ENCODE peak calls at places on chromosomes 13 and 19, in four cellular contexts. One of them, this sample, is unnamed. For H3K4me1 and H3K36me3, the result is how much of the 10 kb centered on the place peaks cover.

GRCh38 chr19:17519967-17520366 is 8.5 kb downstream of the PGLS start:
- DNase-seq in SK-N-SH: no peak
- DNase-seq in stomach: no peak
- DNase-seq in HCT116: no peak
- DNase-seq in this sample: no peak

GRCh38 chr19:49097453-49098288 is 12.4 kb downstream of the SNRNP70 start:
- DNase-seq in stomach: peak
- DNase-seq in SK-N-SH: peak
- DNase-seq in HCT116: peak
- DNase-seq in this sample: peak

GRCh38 chr19:5336195-5336965 is 4.2 kb downstream of the PTPRS start:
- DNase-seq in stomach: no peak
- DNase-seq in HCT116: no peak
- DNase-seq in SK-N-SH: no peak
- DNase-seq in this sample: no peak

GRCh38 chr19:35236638-35237400 is 8.3 kb upstream of the FAM187B start:
- DNase-seq in stomach: no peak
- DNase-seq in HCT116: no peak
- DNase-seq in SK-N-SH: no peak
- DNase-seq in this sample: peak

GRCh38 chr13:104936304-104936703 is 1599.2 kb downstream of the EFNB2 start:
- DNase-seq in HCT116: no peak
- DNase-seq in SK-N-SH: no peak
- DNase-seq in stomach: no peak
- DNase-seq in this sample: no peak

GRCh38 chr13:107480130-107480529 is 735.2 kb downstream of the LIG4 start:
- DNase-seq in stomach: no peak
- DNase-seq in SK-N-SH: no peak
- DNase-seq in HCT116: no peak
- DNase-seq in this sample: no peak

GRCh38 chr19:13788991-13789390 is 6.3 kb upstream of the ZSWIM4 start:
- DNase-seq in stomach: no peak
- DNase-seq in SK-N-SH: no peak
- DNase-seq in HCT116: no peak
- DNase-seq in this sample: no peak

GRCh38 chr13:108902557-108903155 is 273.2 kb downstream of the MYO16 start:
- DNase-seq in stomach: no peak
- DNase-seq in SK-N-SH: no peak
- DNase-seq in HCT116: no peak
- DNase-seq in this sample: peak

GRCh38 chr13:111177081-111177711 is 62.1 kb downstream of the ARHGEF7 start:
- DNase-seq in SK-N-SH: no peak
- DNase-seq in stomach: peak
- DNase-seq in HCT116: no peak
- DNase-seq in this sample: peak

GRCh38 chr13:25882732-25883357 is 169.0 kb downstream of the SHISA2 start:
- DNase-seq in SK-N-SH: peak
- DNase-seq in HCT116: no peak
- DNase-seq in stomach: no peak
- DNase-seq in this sample: no peak

GRCh38 chr19:41892173-41892902 is 9.4 kb downstream of the ARHGEF1 start:
- DNase-seq in SK-N-SH: no peak
- DNase-seq in HCT116: no peak
- DNase-seq in stomach: no peak
- DNase-seq in this sample: no peak
- H3K4me1 ChIP-seq in SK-N-SH: under half
- H3K4me1 ChIP-seq in HCT116: under half
- H3K4me1 ChIP-seq in stomach: under half
- H3K4me1 ChIP-seq in this sample: under half

DNA sequence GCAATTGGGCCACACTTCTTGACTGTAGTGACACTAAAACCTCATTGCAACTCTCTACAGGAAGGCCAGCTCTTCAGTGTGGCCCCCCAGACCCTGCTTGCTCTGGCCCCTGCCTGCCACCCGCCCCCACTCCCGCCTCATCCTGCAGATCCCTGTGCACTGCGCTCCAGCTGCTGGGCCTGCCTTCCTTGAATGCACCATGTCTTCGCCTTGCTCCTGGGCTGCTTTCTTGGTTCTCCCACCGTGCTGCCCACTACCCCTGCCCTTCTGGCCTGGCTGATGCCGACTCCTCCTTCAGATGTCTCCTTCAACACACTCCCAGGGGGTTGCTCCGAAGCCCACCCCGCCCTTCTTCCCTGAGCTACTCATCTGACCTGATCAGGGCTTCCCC is 98.2 kb downstream of the SIPA1L3 start:
- DNase-seq in SK-N-SH: no peak
- DNase-seq in HCT116: no peak
- DNase-seq in stomach: no peak
- DNase-seq in this sample: no peak
- H3K4me3 ChIP-seq in SK-N-SH: no peak
- H3K4me3 ChIP-seq in HCT116: no peak
- H3K4me3 ChIP-seq in stomach: no peak
- H3K4me3 ChIP-seq in this sample: no peak

DNA sequence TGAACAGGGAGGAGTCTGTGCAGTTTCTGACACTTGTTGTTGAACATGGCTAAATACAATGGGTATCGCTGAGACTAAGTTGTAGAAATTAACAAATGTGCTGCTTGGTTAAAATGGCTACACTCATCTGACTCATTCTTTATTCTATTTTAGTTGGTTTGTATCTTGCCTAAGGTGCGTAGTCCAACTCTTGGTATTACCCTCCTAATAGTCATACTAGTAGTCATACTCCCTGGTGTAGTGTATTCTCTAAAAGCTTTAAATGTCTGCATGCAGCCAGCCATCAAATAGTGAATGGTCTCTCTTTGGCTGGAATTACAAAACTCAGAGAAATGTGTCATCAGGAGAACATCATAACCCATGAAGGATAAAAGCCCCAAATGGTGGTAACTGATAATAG is 16.1 kb downstream of the CEACAM6 start:
- DNase-seq in HCT116: no peak
- DNase-seq in stomach: no peak
- DNase-seq in SK-N-SH: no peak
- DNase-seq in this sample: peak
- H3K36me3 ChIP-seq in HCT116: under half
- H3K36me3 ChIP-seq in stomach: under half
- H3K36me3 ChIP-seq in SK-N-SH: under half
- H3K36me3 ChIP-seq in this sample: under half

DNA sequence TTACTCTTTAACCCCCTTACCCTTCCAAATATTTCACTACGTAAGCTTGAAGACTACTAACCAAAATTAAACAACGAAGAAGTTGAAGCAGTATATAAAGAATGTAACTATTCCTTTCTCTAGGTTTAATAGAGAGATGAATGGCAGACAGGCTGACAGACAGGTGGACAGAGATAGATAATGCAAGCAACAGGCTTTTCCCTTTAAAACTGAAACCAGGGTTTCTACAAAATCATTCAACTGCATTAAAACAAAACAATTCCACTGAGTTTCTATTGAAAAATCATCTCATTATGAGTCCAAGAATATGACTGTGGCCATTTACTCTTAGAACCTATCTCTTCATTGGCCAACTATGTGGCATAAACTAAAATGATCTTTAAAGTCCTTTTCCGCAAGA is 15.2 kb downstream of the LNX2 start:
- DNase-seq in stomach: no peak
- DNase-seq in HCT116: no peak
- DNase-seq in SK-N-SH: no peak
- DNase-seq in this sample: no peak
- H3K4me1 ChIP-seq in stomach: under half
- H3K4me1 ChIP-seq in HCT116: under half
- H3K4me1 ChIP-seq in SK-N-SH: under half
- H3K4me1 ChIP-seq in this sample: under half

GRCh38 chr13:74061939-74062595 is 72.1 kb downstream of the KLF12 start:
- DNase-seq in SK-N-SH: peak
- DNase-seq in stomach: no peak
- DNase-seq in HCT116: no peak
- DNase-seq in this sample: peak

GRCh38 chr13:74062933-74063332 is 71.3 kb downstream of the KLF12 start:
- DNase-seq in stomach: no peak
- DNase-seq in HCT116: no peak
- DNase-seq in SK-N-SH: no peak
- DNase-seq in this sample: no peak

GRCh38 chr13:74066937-74067336 is 67.3 kb downstream of the KLF12 start:
- DNase-seq in stomach: no peak
- DNase-seq in SK-N-SH: no peak
- DNase-seq in HCT116: no peak
- DNase-seq in this sample: no peak

GRCh38 chr13:74064805-74065204 is 69.4 kb downstream of the KLF12 start:
- DNase-seq in SK-N-SH: no peak
- DNase-seq in HCT116: no peak
- DNase-seq in stomach: no peak
- DNase-seq in this sample: no peak

DNA sequence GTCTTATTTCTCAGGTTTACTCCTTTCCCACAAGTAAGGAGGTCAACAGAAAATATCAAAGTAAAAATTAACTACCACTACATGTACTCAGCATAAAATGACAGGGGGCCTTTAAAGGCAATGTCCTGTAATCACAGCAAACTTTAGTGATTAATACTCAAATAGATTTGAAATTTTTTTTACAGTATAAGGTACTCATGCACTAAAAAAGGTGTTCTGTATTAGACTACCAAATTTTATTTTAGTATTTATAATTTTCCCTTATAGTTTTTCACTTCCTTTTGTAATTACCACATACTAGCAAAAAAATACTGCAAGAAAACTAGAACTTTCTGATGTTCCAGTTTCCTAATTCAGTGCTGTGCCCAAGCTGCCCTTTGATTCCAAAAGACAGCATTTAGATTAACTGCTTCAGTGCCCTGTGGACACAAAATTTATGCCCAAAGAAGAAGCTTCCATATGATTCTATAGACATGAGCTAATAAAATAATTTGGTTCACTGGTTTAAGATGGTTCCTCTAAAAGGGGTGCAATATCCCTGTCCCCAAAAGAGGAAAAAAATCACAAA is 70.6 kb downstream of the KLF12 start:
- DNase-seq in SK-N-SH: no peak
- DNase-seq in stomach: no peak
- DNase-seq in HCT116: no peak
- DNase-seq in this sample: no peak
- H3K4me3 ChIP-seq in SK-N-SH: no peak
- H3K4me3 ChIP-seq in stomach: no peak
- H3K4me3 ChIP-seq in HCT116: no peak
- H3K4me3 ChIP-seq in this sample: no peak

DNA sequence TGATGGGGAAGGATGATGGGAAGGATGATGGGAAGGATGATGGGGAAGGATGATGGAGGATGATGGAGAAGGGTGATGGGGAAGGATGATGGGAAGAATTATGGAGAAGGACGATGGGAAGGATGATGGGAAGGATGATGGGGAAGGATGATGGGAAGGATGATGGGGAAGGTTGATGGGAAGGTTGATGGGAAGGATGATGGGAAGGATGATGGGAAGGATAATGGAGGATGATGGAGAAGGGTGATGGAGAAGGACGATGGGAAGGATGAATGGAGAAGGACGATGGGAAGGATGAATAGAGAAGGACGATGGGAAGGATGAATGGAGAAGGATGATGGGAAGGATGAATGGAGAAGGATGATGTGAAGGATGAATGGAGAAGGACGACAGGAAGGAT is 13.5 kb downstream of the C2CD4C start:
- DNase-seq in stomach: no peak
- DNase-seq in HCT116: no peak
- DNase-seq in SK-N-SH: no peak
- DNase-seq in this sample: no peak
- H3K36me3 ChIP-seq in stomach: under half
- H3K36me3 ChIP-seq in HCT116: under half
- H3K36me3 ChIP-seq in SK-N-SH: under half
- H3K36me3 ChIP-seq in this sample: under half

DNA sequence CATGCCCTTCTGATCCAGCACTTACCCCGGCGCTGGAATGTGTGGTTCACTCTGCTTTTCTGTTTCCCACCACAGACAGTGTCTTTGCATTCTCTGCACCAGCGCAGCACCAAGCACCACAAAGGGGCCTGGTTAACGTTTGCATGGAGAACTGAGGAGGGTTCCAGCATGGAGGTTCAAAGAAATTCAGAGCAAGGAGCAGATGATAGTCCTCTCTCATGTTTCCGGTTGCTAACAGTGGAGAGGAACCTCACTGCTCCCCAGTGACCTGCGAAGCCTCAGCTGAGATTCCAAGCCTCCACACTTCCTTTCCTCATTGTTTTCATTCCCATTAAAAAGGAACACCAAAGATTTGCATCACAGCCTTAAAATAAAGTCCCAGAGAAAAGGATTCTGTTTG is 99.7 kb downstream of the STARD13 start:
- DNase-seq in SK-N-SH: no peak
- DNase-seq in HCT116: no peak
- DNase-seq in stomach: no peak
- DNase-seq in this sample: no peak
- H3K4me1 ChIP-seq in SK-N-SH: under half
- H3K4me1 ChIP-seq in HCT116: under half
- H3K4me1 ChIP-seq in stomach: under half
- H3K4me1 ChIP-seq in this sample: under half

GRCh38 chr19:3048190-3048533 is 14.1 kb downstream of the TLE5 start:
- DNase-seq in SK-N-SH: no peak
- DNase-seq in HCT116: no peak
- DNase-seq in stomach: no peak
- DNase-seq in this sample: no peak

GRCh38 chr19:3046621-3047306 is 15.5 kb downstream of the TLE5 start:
- DNase-seq in SK-N-SH: peak
- DNase-seq in stomach: no peak
- DNase-seq in HCT116: no peak
- DNase-seq in this sample: no peak

GRCh38 chr19:3049089-3049488 is 13.2 kb downstream of the TLE5 start:
- DNase-seq in HCT116: no peak
- DNase-seq in SK-N-SH: no peak
- DNase-seq in stomach: no peak
- DNase-seq in this sample: no peak

GRCh38 chr19:3047307-3048189 is 14.7 kb downstream of the TLE5 start:
- DNase-seq in SK-N-SH: peak
- DNase-seq in HCT116: peak
- DNase-seq in stomach: peak
- DNase-seq in this sample: peak

GRCh38 chr19:3045885-3046603 is 16.3 kb downstream of the TLE5 start:
- DNase-seq in HCT116: no peak
- DNase-seq in stomach: no peak
- DNase-seq in SK-N-SH: no peak
- DNase-seq in this sample: no peak
- H3K4me3 ChIP-seq in HCT116: no peak
- H3K4me3 ChIP-seq in stomach: no peak
- H3K4me3 ChIP-seq in SK-N-SH: no peak
- H3K4me3 ChIP-seq in this sample: no peak

DNA sequence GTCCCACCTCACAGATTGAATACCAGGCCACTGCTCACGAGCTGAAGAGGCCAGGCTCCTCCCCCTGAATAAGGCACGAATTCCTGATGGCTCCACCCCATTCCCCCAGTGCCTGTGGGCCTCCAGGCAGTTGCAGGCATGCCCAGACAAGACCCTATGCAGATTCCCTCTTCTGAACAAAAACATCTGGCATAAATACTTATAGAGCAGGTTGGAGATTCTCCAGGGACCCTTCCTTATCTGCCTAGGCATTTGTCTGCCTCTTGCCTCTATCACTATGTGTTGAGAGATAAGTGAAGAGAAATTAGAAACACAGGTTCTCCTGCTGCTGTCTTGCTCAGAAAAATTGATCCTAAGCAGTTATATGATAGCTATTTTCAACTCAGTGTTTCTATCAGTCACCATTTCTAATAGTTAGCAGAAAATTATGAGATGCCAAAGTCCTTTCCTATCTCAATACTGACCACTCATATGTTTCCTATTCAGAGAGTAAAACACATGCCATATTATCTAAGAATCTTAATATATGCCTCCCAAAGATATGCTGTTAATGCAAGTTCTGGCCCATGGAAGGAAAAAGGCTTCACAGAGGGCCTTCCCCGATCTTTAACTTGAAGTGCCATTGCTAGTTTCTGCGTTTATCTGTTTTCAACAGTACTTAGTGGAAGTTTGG is 364.0 kb downstream of the KCTD12 start:
- DNase-seq in SK-N-SH: peak
- DNase-seq in HCT116: no peak
- DNase-seq in stomach: no peak
- DNase-seq in this sample: no peak
- H3K36me3 ChIP-seq in SK-N-SH: under half
- H3K36me3 ChIP-seq in HCT116: under half
- H3K36me3 ChIP-seq in stomach: under half
- H3K36me3 ChIP-seq in this sample: under half